ENCODE peak calls at places on chromosomes 16 and 17, in four cellular contexts. One of them, this sample, is unnamed.

GRCh38 chr17:56707312-56708219 is 114.1 kb downstream of the NOG start:
- DNase-seq in tibial artery: no peak
- DNase-seq in ovary: no peak
- DNase-seq in esophagus squamous epithelium: no peak
- DNase-seq in this sample: no peak

GRCh38 chr17:76271669-76272540 is 6.8 kb downstream of the UBALD2 start:
- DNase-seq in esophagus squamous epithelium: no peak
- DNase-seq in ovary: peak
- DNase-seq in tibial artery: no peak
- DNase-seq in this sample: peak

GRCh38 chr17:51668155-51668962 is 408.0 kb downstream of the UTP18 start:
- DNase-seq in esophagus squamous epithelium: no peak
- DNase-seq in ovary: no peak
- DNase-seq in tibial artery: no peak
- DNase-seq in this sample: no peak

GRCh38 chr16:11570258-11570657 is 16.5 kb downstream of the LITAF start:
- DNase-seq in esophagus squamous epithelium: no peak
- DNase-seq in tibial artery: no peak
- DNase-seq in ovary: no peak
- DNase-seq in this sample: no peak

GRCh38 chr17:47267354-47267828 is 13.8 kb downstream of the ITGB3 start:
- DNase-seq in ovary: no peak
- DNase-seq in esophagus squamous epithelium: no peak
- DNase-seq in tibial artery: no peak
- DNase-seq in this sample: no peak

GRCh38 chr17:17575360-17576251 is 15.9 kb downstream of the PEMT start:
- DNase-seq in tibial artery: no peak
- DNase-seq in ovary: peak
- DNase-seq in esophagus squamous epithelium: no peak
- DNase-seq in this sample: no peak

GRCh38 chr17:16945141-16945493 is 26.8 kb downstream of the TNFRSF13B start:
- DNase-seq in ovary: no peak
- DNase-seq in esophagus squamous epithelium: no peak
- DNase-seq in tibial artery: no peak
- DNase-seq in this sample: no peak

GRCh38 chr17:65711671-65712276 is 150.3 kb upstream of the AXIN2 start:
- DNase-seq in ovary: no peak
- DNase-seq in esophagus squamous epithelium: no peak
- DNase-seq in tibial artery: no peak
- DNase-seq in this sample: no peak

GRCh38 chr16:51818342-51818944 is 667.4 kb upstream of the SALL1 start:
- DNase-seq in tibial artery: no peak
- DNase-seq in ovary: no peak
- DNase-seq in esophagus squamous epithelium: no peak
- DNase-seq in this sample: no peak

DNA sequence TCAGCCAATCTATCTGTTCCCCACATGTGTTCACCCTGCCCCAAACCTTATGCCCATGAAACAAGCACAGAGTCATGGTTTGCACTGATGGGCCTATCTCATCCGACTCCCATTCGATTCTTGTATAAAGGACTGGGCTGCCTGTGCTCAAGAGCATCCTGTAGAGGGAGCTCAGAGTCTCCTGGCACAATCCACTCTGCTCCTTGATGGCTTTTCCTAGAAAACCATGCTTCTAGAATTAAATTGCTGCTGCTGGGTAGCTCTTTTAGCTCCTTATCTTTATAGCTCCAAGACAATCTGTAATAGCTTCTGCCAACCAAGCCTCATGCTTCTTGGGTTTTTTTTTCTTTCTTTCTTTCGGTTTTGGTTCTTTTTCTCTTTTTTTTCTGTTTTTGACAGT is 9.7 kb downstream of the ZNF19 start:
- DNase-seq in tibial artery: no peak
- DNase-seq in esophagus squamous epithelium: no peak
- DNase-seq in ovary: no peak
- DNase-seq in this sample: no peak
- TF ChIP-seq CTCF in tibial artery: no peak
- TF ChIP-seq CTCF in esophagus squamous epithelium: peak
- TF ChIP-seq CTCF in ovary: no peak
- TF ChIP-seq CTCF in this sample: no peak

GRCh38 chr17:74981979-74982662 is 5.3 kb upstream of the CDR2L start:
- DNase-seq in esophagus squamous epithelium: no peak
- DNase-seq in ovary: peak
- DNase-seq in tibial artery: peak
- DNase-seq in this sample: peak
- TF ChIP-seq CTCF in esophagus squamous epithelium: peak
- TF ChIP-seq CTCF in ovary: no peak
- TF ChIP-seq CTCF in tibial artery: peak
- TF ChIP-seq CTCF in this sample: no peak

GRCh38 chr17:37816951-37817350 is 72.1 kb upstream of the HNF1B start:
- DNase-seq in tibial artery: no peak
- DNase-seq in ovary: no peak
- DNase-seq in esophagus squamous epithelium: no peak
- DNase-seq in this sample: no peak
- TF ChIP-seq CTCF in tibial artery: no peak
- TF ChIP-seq CTCF in ovary: no peak
- TF ChIP-seq CTCF in esophagus squamous epithelium: no peak
- TF ChIP-seq CTCF in this sample: no peak

GRCh38 chr16:85446846-85447656 is 166.1 kb upstream of the GSE1 start:
- DNase-seq in tibial artery: no peak
- DNase-seq in ovary: no peak
- DNase-seq in esophagus squamous epithelium: no peak
- DNase-seq in this sample: no peak
- TF ChIP-seq CTCF in tibial artery: no peak
- TF ChIP-seq CTCF in ovary: no peak
- TF ChIP-seq CTCF in esophagus squamous epithelium: no peak
- TF ChIP-seq CTCF in this sample: no peak

GRCh38 chr17:12857592-12857991 is 68.3 kb downstream of the ARHGAP44 start:
- DNase-seq in tibial artery: no peak
- DNase-seq in ovary: no peak
- DNase-seq in esophagus squamous epithelium: no peak
- DNase-seq in this sample: no peak
- TF ChIP-seq CTCF in tibial artery: no peak
- TF ChIP-seq CTCF in ovary: no peak
- TF ChIP-seq CTCF in esophagus squamous epithelium: no peak
- TF ChIP-seq CTCF in this sample: no peak

DNA sequence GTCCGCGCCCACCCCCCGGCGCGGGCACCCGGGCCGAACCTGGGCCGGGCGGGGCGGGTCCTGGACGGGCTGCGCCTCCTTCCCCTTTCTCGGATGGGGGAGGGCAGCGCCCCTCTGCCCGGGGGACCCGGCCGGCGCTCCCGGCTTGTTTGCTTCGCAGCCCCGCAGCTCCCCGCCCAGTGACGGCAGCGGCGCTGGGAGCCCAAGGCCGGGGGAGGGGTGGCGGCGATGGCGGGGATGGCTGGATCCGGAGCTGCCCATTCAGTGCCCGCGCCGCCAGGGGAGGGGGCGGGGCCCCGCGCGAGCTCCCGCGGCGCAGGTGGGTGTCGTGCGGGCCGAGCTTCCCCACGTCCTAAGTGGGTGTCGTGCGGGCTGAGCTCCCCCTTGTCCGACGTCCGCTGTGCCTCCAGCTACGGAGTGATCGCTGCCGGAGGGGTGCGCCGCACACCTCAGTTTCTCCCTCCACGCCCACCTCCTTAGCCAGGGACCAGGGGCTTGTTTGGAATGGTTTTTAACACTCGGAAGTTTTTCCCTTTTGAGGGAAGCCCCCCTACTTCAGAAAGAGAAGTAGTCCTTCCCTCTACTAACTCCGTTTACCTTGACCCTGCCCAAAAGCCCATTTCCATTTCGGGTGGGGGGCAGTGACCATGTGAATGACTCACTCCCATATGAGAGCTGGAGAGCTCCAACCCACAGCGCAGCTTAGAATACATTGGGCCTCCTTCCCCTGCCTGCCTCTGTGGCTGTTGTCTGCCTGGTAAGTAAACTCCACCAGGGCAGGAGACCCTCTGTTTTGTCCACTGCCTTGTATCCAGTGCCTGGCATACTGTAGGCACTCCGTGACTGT is 733 bp downstream of the SGSM2 start:
- DNase-seq in tibial artery: peak
- DNase-seq in esophagus squamous epithelium: no peak
- DNase-seq in ovary: peak
- DNase-seq in this sample: peak
- TF ChIP-seq CTCF in tibial artery: no peak
- TF ChIP-seq CTCF in esophagus squamous epithelium: peak
- TF ChIP-seq CTCF in ovary: no peak
- TF ChIP-seq CTCF in this sample: no peak